ENCODE peak calls at places on chromosomes 1 and 21, in seven cellular contexts. F is kidney glomerular epithelial cell, C is SHP77, X is GM23248, W is DMS153, O is left cardiac atrium, D is T-helper 1 cell. Z is an unnamed sample.

GRCh38 chr1:7290971-7291970 is 479.8 kb upstream of the VAMP3 start:
- DNase-seq in F (no peak), C (peak), X (peak), W (no peak), O (peak), D (no peak), Z (peak)

GRCh38 chr1:240107058-240107684 is 15.5 kb downstream of the FMN2 start:
- DNase-seq in F (peak), C (peak), X (peak), W (no peak), O (no peak), D (no peak), Z (no peak)

GRCh38 chr1:20280906-20281305 is 9.8 kb upstream of the VWA5B1 start:
- DNase-seq in F (no peak), C (no peak), X (no peak), W (no peak), O (no peak), D (no peak), Z (no peak)

GRCh38 chr1:243646841-243647240 is 203.2 kb downstream of the AKT3 start:
- DNase-seq in F (no peak), C (no peak), X (no peak), W (no peak), O (no peak), D (no peak), Z (no peak)

GRCh38 chr1:168335500-168335899 is 54.8 kb downstream of the TBX19 start:
- DNase-seq in F (peak), C (no peak), X (peak), W (no peak), O (no peak), D (no peak), Z (no peak)

GRCh38 chr1:244801246-244801645 is 34.2 kb upstream of the COX20 start:
- DNase-seq in F (no peak), C (peak), X (peak), W (no peak), O (peak), D (peak), Z (no peak)

GRCh38 chr1:219771039-219771438 is 157.3 kb downstream of the SLC30A10 start:
- DNase-seq in F (peak), C (no peak), X (peak), W (no peak), O (no peak), D (no peak), Z (peak)

GRCh38 chr1:183185941-183186490 is at the start of gene LAMC2:
- DNase-seq in F (peak), C (peak), X (no peak), W (peak), O (peak), D (no peak), Z (no peak)

GRCh38 chr1:200628223-200628868 is 7.8 kb upstream of the KIF14 start:
- DNase-seq in F (no peak), C (no peak), X (no peak), W (no peak), O (no peak), D (peak), Z (no peak)

GRCh38 chr1:152757747-152758146 is at the start of gene KPRP:
- DNase-seq in F (no peak), C (no peak), X (peak), W (no peak), O (no peak), D (no peak), Z (no peak)

GRCh38 chr21:18951291-18952038 is 547.9 kb upstream of the TMPRSS15 start:
- DNase-seq in F (peak), C (no peak), X (no peak), W (no peak), O (no peak), D (no peak), Z (peak)

GRCh38 chr1:67188137-67188536 is 21.9 kb downstream of the IL23R start:
- DNase-seq in F (no peak), C (no peak), X (no peak), W (no peak), O (no peak), D (no peak), Z (no peak)

GRCh38 chr1:17540255-17541001 is 930 bp downstream of the ARHGEF10L start:
- DNase-seq in F (no peak), C (peak), X (peak), W (no peak), O (peak), D (no peak), Z (peak)

GRCh38 chr1:7407980-7408770 is 362.9 kb upstream of the VAMP3 start:
- DNase-seq in F (no peak), C (no peak), X (no peak), W (no peak), O (no peak), D (no peak), Z (no peak)

GRCh38 chr1:221994274-221994698 is 252.4 kb upstream of the DUSP10 start:
- DNase-seq in F (no peak), C (no peak), X (peak), W (no peak), O (no peak), D (no peak), Z (no peak)

GRCh38 chr21:34022557-34023335 is 50.6 kb upstream of the MRPS6 start:
- DNase-seq in F (no peak), C (no peak), X (peak), W (peak), O (no peak), D (no peak), Z (no peak)

GRCh38 chr1:92736395-92736794 is 48.5 kb downstream of the EVI5 start:
- DNase-seq in F (peak), C (no peak), X (peak), W (no peak), O (no peak), D (no peak), Z (no peak)

GRCh38 chr1:94071391-94071790 is 49.6 kb downstream of the ABCA4 start:
- DNase-seq in F (no peak), C (no peak), X (no peak), W (no peak), O (no peak), D (no peak), Z (no peak)

GRCh38 chr1:205228052-205228451 is 306 bp downstream of the TMCC2 start:
- DNase-seq in F (no peak), C (no peak), X (no peak), W (no peak), O (no peak), D (no peak), Z (no peak)

GRCh38 chr1:234768569-234769283 is 158.7 kb upstream of the IRF2BP2 start:
- DNase-seq in F (no peak), C (no peak), X (no peak), W (no peak), O (no peak), D (peak), Z (no peak)

GRCh38 chr1:24619376-24619775 is 23.7 kb upstream of the SRRM1 start:
- DNase-seq in F (no peak), C (no peak), X (no peak), W (no peak), O (no peak), D (no peak), Z (peak)

GRCh38 chr1:46204406-46204742 is 1.2 kb downstream of the LURAP1 start:
- DNase-seq in F (no peak), C (no peak), X (peak), W (no peak), O (peak), D (no peak), Z (no peak)

GRCh38 chr1:78370779-78371482 is 119.8 kb upstream of the PTGFR start:
- DNase-seq in F (no peak), C (no peak), X (peak), W (no peak), O (no peak), D (no peak), Z (no peak)

GRCh38 chr1:98005326-98006010 is 84.6 kb upstream of the DPYD start:
- DNase-seq in F (no peak), C (no peak), X (peak), W (no peak), O (no peak), D (no peak), Z (no peak)

GRCh38 chr1:156482276-156482675 is 18.3 kb downstream of the MEF2D start:
- DNase-seq in F (no peak), C (no peak), X (no peak), W (no peak), O (no peak), D (no peak), Z (no peak)

GRCh38 chr1:162230096-162230495 is 146.6 kb downstream of the SPATA46 start:
- DNase-seq in F (no peak), C (no peak), X (peak), W (peak), O (peak), D (no peak), Z (peak)

GRCh38 chr1:1906185-1907097 is 8.6 kb upstream of the CALML6 start:
- DNase-seq in F (peak), C (peak), X (peak), W (peak), O (peak), D (peak), Z (peak)

GRCh38 chr1:116128669-116129068 is 17.5 kb downstream of the MAB21L3 start:
- DNase-seq in F (no peak), C (no peak), X (no peak), W (no peak), O (no peak), D (no peak), Z (no peak)

GRCh38 chr1:15538750-15539149 is 12.1 kb downstream of the DNAJC16 start:
- DNase-seq in F (no peak), C (no peak), X (no peak), W (no peak), O (no peak), D (no peak), Z (peak)

GRCh38 chr1:8554956-8555534 is 237.1 kb downstream of the SLC45A1 start:
- DNase-seq in F (peak), C (no peak), X (peak), W (no peak), O (no peak), D (no peak), Z (no peak)

GRCh38 chr1:245260116-245260882 is 105.5 kb downstream of the KIF26B start:
- DNase-seq in F (peak), C (no peak), X (no peak), W (no peak), O (no peak), D (no peak), Z (no peak)

GRCh38 chr1:211638723-211639122 is 36.7 kb downstream of the NEK2 start:
- DNase-seq in F (no peak), C (no peak), X (peak), W (no peak), O (no peak), D (no peak), Z (no peak)

Z was measured in SJCRH30.